ENCODE peak calls at places on chromosome 19, in eight cellular contexts. V is psoas muscle; C is heart left ventricle; M is CD8-positive, alpha-beta memory T cell; A is fibroblast of lung; U is tibial artery; T is A673; Y is mucosa of descending colon. I is an unnamed sample.

GRCh38 chr19:4851551-4852290 is 15.7 kb downstream of the PLIN3 start:
- DNase-seq in U (peak; percentile 86), V (peak; percentile 87), Y (peak; percentile 77), T (peak; percentile 75), A (peak; percentile 51), M (peak; percentile 60), C (peak; percentile 87), I (peak; percentile 56)

GRCh38 chr19:10748195-10748923 is 30.5 kb downstream of the DNM2 start:
- DNase-seq in T (no peak), Y (no peak), C (no peak), V (no peak), A (no peak), M (no peak), U (no peak), I (no peak)

GRCh38 chr19:41219924-41220567 is 1.0 kb downstream of the AXL start:
- DNase-seq in U (peak; percentile 92), V (peak; percentile 79), T (no peak), C (peak; percentile 73), Y (no peak), M (no peak), A (peak; percentile 70), I (no peak)

GRCh38 chr19:16197188-16197621 is 506 bp upstream of the AP1M1 start:
- DNase-seq in A (peak; percentile 86), M (no peak), C (no peak), Y (peak; percentile 45), T (no peak), V (no peak), U (peak; percentile 53), I (no peak)

GRCh38 chr19:18785179-18786124 is 5.7 kb downstream of the COMP start:
- DNase-seq in C (peak; percentile 87), M (peak; percentile 33), T (peak; percentile 90), U (peak; percentile 85), Y (peak; percentile 93), V (peak; percentile 91), A (peak; percentile 65), I (peak; percentile 61)

GRCh38 chr19:18701250-18701608 is 17.7 kb downstream of the CRTC1 start:
- DNase-seq in T (no peak), C (no peak), A (no peak), U (no peak), V (no peak), Y (no peak), M (no peak), I (no peak)

GRCh38 chr19:11480927-11481776 is at the start of gene ELAVL3:
- DNase-seq in Y (no peak), V (no peak), U (no peak), A (no peak), M (no peak), C (no peak), T (peak; percentile 55), I (no peak)

GRCh38 chr19:10271543-10272086 is 695 bp downstream of the ICAM1 start:
- DNase-seq in U (no peak), Y (no peak), T (no peak), C (no peak), V (no peak), M (no peak), A (no peak), I (no peak)

GRCh38 chr19:45881909-45882528 is 3.9 kb downstream of the IRF2BP1 start:
- DNase-seq in Y (peak; percentile 69), M (no peak), C (no peak), V (no peak), A (no peak), T (no peak), U (no peak), I (no peak)

GRCh38 chr19:23440207-23440606 is 44.9 kb upstream of the ZNF91 start:
- DNase-seq in A (no peak), V (no peak), C (no peak), T (no peak), M (no peak), U (no peak), Y (no peak), I (no peak)

GRCh38 chr19:51337141-51337860 is 4.6 kb downstream of the VSIG10L start:
- DNase-seq in T (no peak), A (no peak), M (no peak), U (no peak), C (no peak), V (peak; percentile 48), Y (no peak), I (no peak)

GRCh38 chr19:57566396-57567256 is 7.0 kb upstream of the ZNF550 start:
- DNase-seq in T (no peak), M (no peak), U (no peak), V (no peak), Y (no peak), C (no peak), A (peak; percentile 54), I (no peak)

GRCh38 chr19:990119-990571 is 6.0 kb downstream of the WDR18 start:
- DNase-seq in C (no peak), M (no peak), T (no peak), Y (no peak), V (no peak), A (no peak), U (no peak), I (no peak)

GRCh38 chr19:19214892-19215291 is 3.1 kb downstream of the NCAN start:
- DNase-seq in A (peak; percentile 42), M (no peak), V (no peak), Y (peak; percentile 29), U (no peak), C (no peak), T (peak; percentile 68), I (no peak)

GRCh38 chr19:38425810-38426466 is at the start of gene RASGRP4:
- DNase-seq in U (no peak), A (no peak), C (peak; percentile 76), V (peak; percentile 66), T (no peak), Y (no peak), M (no peak), I (peak; percentile 45)

GRCh38 chr19:39438270-39438934 is 2.7 kb upstream of the RPS16 start:
- DNase-seq in Y (no peak), M (no peak), U (no peak), A (no peak), V (no peak), T (no peak), C (no peak), I (no peak)

GRCh38 chr19:6580313-6580712 is 10.6 kb downstream of the CD70 start:
- DNase-seq in Y (no peak), M (no peak), V (no peak), C (no peak), T (no peak), A (peak; percentile 25), U (no peak), I (no peak)
- H3K4me1 ChIP-seq in Y (peaks cover 7% of the 10 kb centered on the region), M (peaks cover 7% of the 10 kb centered on the region), V (no peaks in the 10 kb centered on the region), C (no peaks in the 10 kb centered on the region), T (peaks cover 19% of the 10 kb centered on the region), A (no peaks in the 10 kb centered on the region), U (no peaks in the 10 kb centered on the region), I (peaks cover 6% of the 10 kb centered on the region)

GRCh38 chr19:49929611-49930482 is 543 bp upstream of the NUP62 start:
- DNase-seq in A (peak; percentile 98), V (peak; percentile 95), M (peak; percentile 94), Y (peak; percentile 94), T (peak; percentile 96), C (peak; percentile 94), U (peak; percentile 93), I (peak; percentile 95)
- H3K4me1 ChIP-seq in A (peaks cover 9% of the 10 kb centered on the region), V (peaks cover 25% of the 10 kb centered on the region), M (peaks cover 46% of the 10 kb centered on the region), Y (peaks cover 18% of the 10 kb centered on the region), T (peaks cover 35% of the 10 kb centered on the region), C (no peaks in the 10 kb centered on the region), U (peaks cover 32% of the 10 kb centered on the region), I (peaks cover 54% of the 10 kb centered on the region)

GRCh38 chr19:17303940-17304267 is 679 bp upstream of the ABHD8 start:
- DNase-seq in A (no peak), Y (no peak), T (no peak), C (no peak), V (no peak), U (no peak), M (no peak), I (no peak)
- H3K4me1 ChIP-seq in A (peaks cover 5% of the 10 kb centered on the region), Y (peaks cover 30% of the 10 kb centered on the region), T (peaks cover 19% of the 10 kb centered on the region), C (peaks cover 3% of the 10 kb centered on the region), V (peaks cover 32% of the 10 kb centered on the region), U (peaks cover 41% of the 10 kb centered on the region), M (peaks cover 30% of the 10 kb centered on the region), I (peaks cover 40% of the 10 kb centered on the region)

GRCh38 chr19:6066661-6067646 is 43.3 kb downstream of the RFX2 start:
- DNase-seq in U (peak; percentile 95), Y (peak; percentile 92), C (peak; percentile 91), T (peak; percentile 71), V (peak; percentile 92), M (no peak), A (peak; percentile 87), I (no peak)
- H3K4me1 ChIP-seq in U (peaks cover 94% of the 10 kb centered on the region), Y (peaks cover 37% of the 10 kb centered on the region), C (peaks cover 7% of the 10 kb centered on the region), T (peaks cover 10% of the 10 kb centered on the region), V (peaks cover 13% of the 10 kb centered on the region), M (peaks cover 8% of the 10 kb centered on the region), A (peaks cover 17% of the 10 kb centered on the region), I (peaks cover 19% of the 10 kb centered on the region)

GRCh38 chr19:17617807-17618192 is 62.4 kb downstream of the COLGALT1 start:
- DNase-seq in U (no peak), C (no peak), V (no peak), Y (no peak), M (no peak), A (no peak), T (no peak), I (no peak)
- H3K4me1 ChIP-seq in U (peaks cover 11% of the 10 kb centered on the region), C (no peaks in the 10 kb centered on the region), V (no peaks in the 10 kb centered on the region), Y (no peaks in the 10 kb centered on the region), M (no peaks in the 10 kb centered on the region), A (no peaks in the 10 kb centered on the region), T (no peaks in the 10 kb centered on the region), I (no peaks in the 10 kb centered on the region)